ENCODE peak calls at places on chromosomes 13 and 19, in six cellular contexts. One of them, this sample, is unnamed.

GRCh38 chr13:76884571-76885202 is 1.5 kb downstream of the KCTD12 start:
- DNase-seq in aorta: no peak
- DNase-seq in GM23338: no peak
- DNase-seq in T-cell: no peak
- DNase-seq in upper lobe of right lung: no peak
- DNase-seq in CD8-positive, alpha-beta memory T cell: no peak
- DNase-seq in this sample: no peak

GRCh38 chr13:101757446-101758039 is 305.1 kb downstream of the ITGBL1 start:
- DNase-seq in GM23338: peak
- DNase-seq in upper lobe of right lung: no peak
- DNase-seq in aorta: no peak
- DNase-seq in T-cell: no peak
- DNase-seq in CD8-positive, alpha-beta memory T cell: peak
- DNase-seq in this sample: no peak

GRCh38 chr19:6528544-6529121 is 2.2 kb upstream of the TNFSF9 start:
- DNase-seq in CD8-positive, alpha-beta memory T cell: no peak
- DNase-seq in upper lobe of right lung: no peak
- DNase-seq in aorta: peak
- DNase-seq in GM23338: peak
- DNase-seq in T-cell: peak
- DNase-seq in this sample: peak

GRCh38 chr19:2982983-2983350 is 5.6 kb downstream of the TLE6 start:
- DNase-seq in GM23338: no peak
- DNase-seq in upper lobe of right lung: peak
- DNase-seq in T-cell: no peak
- DNase-seq in aorta: peak
- DNase-seq in CD8-positive, alpha-beta memory T cell: no peak
- DNase-seq in this sample: peak

GRCh38 chr19:56106993-56107392 is 14.1 kb downstream of the ZNF787 start:
- DNase-seq in upper lobe of right lung: no peak
- DNase-seq in aorta: no peak
- DNase-seq in GM23338: no peak
- DNase-seq in T-cell: no peak
- DNase-seq in CD8-positive, alpha-beta memory T cell: no peak
- DNase-seq in this sample: no peak

GRCh38 chr13:72246396-72246795 is 379.4 kb upstream of the DACH1 start:
- DNase-seq in GM23338: no peak
- DNase-seq in CD8-positive, alpha-beta memory T cell: no peak
- DNase-seq in upper lobe of right lung: no peak
- DNase-seq in T-cell: no peak
- DNase-seq in aorta: no peak
- DNase-seq in this sample: no peak

GRCh38 chr13:30932481-30933333 is at the start of gene TEX26:
- DNase-seq in CD8-positive, alpha-beta memory T cell: no peak
- DNase-seq in upper lobe of right lung: no peak
- DNase-seq in aorta: peak
- DNase-seq in T-cell: no peak
- DNase-seq in GM23338: peak
- DNase-seq in this sample: no peak

GRCh38 chr19:6521718-6522646 is 8.8 kb upstream of the TNFSF9 start:
- DNase-seq in GM23338: peak
- DNase-seq in CD8-positive, alpha-beta memory T cell: peak
- DNase-seq in upper lobe of right lung: no peak
- DNase-seq in aorta: no peak
- DNase-seq in T-cell: peak
- DNase-seq in this sample: peak

GRCh38 chr19:34841780-34842179 is 68.8 kb upstream of the ZNF599 start:
- DNase-seq in upper lobe of right lung: no peak
- DNase-seq in GM23338: peak
- DNase-seq in T-cell: no peak
- DNase-seq in CD8-positive, alpha-beta memory T cell: no peak
- DNase-seq in aorta: no peak
- DNase-seq in this sample: no peak

GRCh38 chr13:33471182-33471581 is 185.6 kb upstream of the STARD13 start:
- DNase-seq in aorta: no peak
- DNase-seq in GM23338: no peak
- DNase-seq in CD8-positive, alpha-beta memory T cell: no peak
- DNase-seq in upper lobe of right lung: no peak
- DNase-seq in T-cell: no peak
- DNase-seq in this sample: no peak

GRCh38 chr19:34399886-34400285 is 4.3 kb upstream of the PDCD2L start:
- DNase-seq in upper lobe of right lung: no peak
- DNase-seq in CD8-positive, alpha-beta memory T cell: no peak
- DNase-seq in GM23338: no peak
- DNase-seq in aorta: no peak
- DNase-seq in T-cell: no peak
- DNase-seq in this sample: no peak

GRCh38 chr13:33717775-33718174 is 100.2 kb upstream of the RFC3 start:
- DNase-seq in upper lobe of right lung: no peak
- DNase-seq in aorta: no peak
- DNase-seq in CD8-positive, alpha-beta memory T cell: no peak
- DNase-seq in T-cell: no peak
- DNase-seq in GM23338: no peak
- DNase-seq in this sample: no peak

GRCh38 chr13:52599037-52599852 is 43.0 kb upstream of the HNRNPA1L2 start:
- DNase-seq in upper lobe of right lung: no peak
- DNase-seq in aorta: no peak
- DNase-seq in T-cell: no peak
- DNase-seq in GM23338: no peak
- DNase-seq in CD8-positive, alpha-beta memory T cell: no peak
- DNase-seq in this sample: no peak

GRCh38 chr19:10074153-10074552 is 12.0 kb upstream of the SHFL start:
- DNase-seq in GM23338: peak
- DNase-seq in upper lobe of right lung: no peak
- DNase-seq in aorta: no peak
- DNase-seq in T-cell: peak
- DNase-seq in CD8-positive, alpha-beta memory T cell: peak
- DNase-seq in this sample: no peak

GRCh38 chr13:30143671-30144400 is 163.5 kb downstream of the KATNAL1 start:
- DNase-seq in GM23338: no peak
- DNase-seq in CD8-positive, alpha-beta memory T cell: no peak
- DNase-seq in upper lobe of right lung: no peak
- DNase-seq in T-cell: no peak
- DNase-seq in aorta: no peak
- DNase-seq in this sample: no peak

GRCh38 chr13:83057119-83057518 is 825.2 kb downstream of the SLITRK1 start:
- DNase-seq in GM23338: no peak
- DNase-seq in aorta: no peak
- DNase-seq in T-cell: no peak
- DNase-seq in upper lobe of right lung: no peak
- DNase-seq in CD8-positive, alpha-beta memory T cell: no peak
- DNase-seq in this sample: no peak